ENCODE peak calls at places on chromosomes 13 and 19, in five cellular contexts. Y is HCT116, M is prostate gland, K is Peyer's patch, J is psoas muscle. V is an unnamed sample.

GRCh38 chr19:44723299-44723951 is 24.5 kb downstream of the CEACAM16 start:
- DNase-seq in Y (no peak), M (no peak), K (no peak), J (no peak), V (no peak)

GRCh38 chr13:110471833-110472162 is 89.7 kb downstream of the RAB20 start:
- DNase-seq in Y (no peak), M (no peak), K (no peak), J (peak; percentile 37), V (no peak)

GRCh38 chr13:106507560-106508274 is 27.7 kb downstream of the EFNB2 start:
- DNase-seq in Y (no peak), M (no peak), K (no peak), J (no peak), V (no peak)

GRCh38 chr19:42271861-42272534 is 2.9 kb downstream of the CIC start:
- DNase-seq in Y (no peak), M (no peak), K (no peak), J (peak; percentile 13), V (peak; percentile 20)

GRCh38 chr13:45162194-45162593 is 38.7 kb downstream of the KCTD4 start:
- DNase-seq in Y (no peak), M (no peak), K (no peak), J (no peak), V (no peak)

GRCh38 chr13:28470286-28470685 is 24.6 kb downstream of the FLT1 start:
- DNase-seq in Y (no peak), M (no peak), K (no peak), J (no peak), V (no peak)

GRCh38 chr19:56170261-56170660 is 5.5 kb upstream of the GALP start:
- DNase-seq in Y (no peak), M (no peak), K (peak; percentile 63), J (peak; percentile 32), V (no peak)

GRCh38 chr19:16037424-16038195 is 38.7 kb upstream of the TPM4 start:
- DNase-seq in Y (no peak), M (no peak), K (no peak), J (no peak), V (no peak)

GRCh38 chr19:28990522-28990921 is 222.4 kb downstream of the UQCRFS1 start:
- DNase-seq in Y (no peak), M (no peak), K (no peak), J (no peak), V (no peak)

GRCh38 chr13:41408061-41408460 is 49.3 kb upstream of the RGCC start:
- DNase-seq in Y (no peak), M (no peak), K (no peak), J (no peak), V (no peak)

GRCh38 chr13:32409561-32410440 is 18.1 kb downstream of the N4BP2L1 start:
- DNase-seq in Y (no peak), M (no peak), K (no peak), J (peak; percentile 61), V (no peak)

GRCh38 chr13:51912091-51912490 is 50.3 kb downstream of the CCDC70 start:
- DNase-seq in Y (no peak), M (peak; percentile 54), K (no peak), J (no peak), V (no peak)

GRCh38 chr19:16888629-16889371 is at the start of gene F2RL3:
- DNase-seq in Y (no peak), M (no peak), K (peak; percentile 65), J (peak; percentile 55), V (no peak)

GRCh38 chr13:108000998-108001397 is 214.3 kb downstream of the LIG4 start:
- DNase-seq in Y (no peak), M (no peak), K (no peak), J (no peak), V (no peak)

GRCh38 chr19:56566904-56567273 is 379 bp upstream of the ZNF470 start:
- DNase-seq in Y (no peak), M (peak; percentile 22), K (no peak), J (peak; percentile 56), V (no peak)

GRCh38 chr19:52961981-52962380 is 700 bp downstream of the ZNF816 start:
- DNase-seq in Y (no peak), M (no peak), K (no peak), J (no peak), V (no peak)

GRCh38 chr13:26541678-26542553 is 15.6 kb upstream of the WASF3 start:
- DNase-seq in Y (no peak), M (no peak), K (no peak), J (no peak), V (no peak)

GRCh38 chr13:107296804-107297203 is 728.9 kb upstream of the ARGLU1 start:
- DNase-seq in Y (no peak), M (no peak), K (no peak), J (no peak), V (no peak)

GRCh38 chr13:31038834-31039552 is 106.5 kb downstream of the TEX26 start:
- DNase-seq in Y (no peak), M (no peak), K (no peak), J (no peak), V (no peak)

GRCh38 chr13:79432086-79432485 is 26.0 kb upstream of the RBM26 start:
- DNase-seq in Y (no peak), M (no peak), K (no peak), J (no peak), V (no peak)
- TF ChIP-seq CTCF in Y (no peak), M (no peak), K (no peak), J (no peak), V (no peak)

GRCh38 chr19:38441660-38442348 is 8.3 kb downstream of the RYR1 start:
- DNase-seq in Y (no peak), M (no peak), K (no peak), J (no peak), V (no peak)
- TF ChIP-seq CTCF in Y (no peak), M (no peak), K (no peak), J (no peak), V (no peak)

DNA sequence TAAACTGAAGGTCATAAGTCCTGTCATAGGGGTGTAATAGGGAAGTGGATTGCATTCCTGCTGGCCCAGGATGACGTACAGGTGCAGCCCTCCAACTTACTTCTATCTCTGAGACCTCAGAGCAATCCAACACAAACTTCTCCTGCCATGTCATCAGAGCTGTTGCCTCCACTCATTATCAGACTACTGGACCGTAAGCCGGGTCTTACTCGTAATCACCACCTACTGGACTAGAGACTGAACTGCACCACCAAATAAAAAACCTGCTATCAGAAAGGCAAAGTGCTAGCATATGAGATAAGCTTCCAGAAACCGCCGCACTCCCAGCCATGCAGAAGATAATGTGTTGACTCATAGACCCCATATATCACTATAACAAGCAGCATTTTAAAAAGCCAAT is 102.1 kb downstream of the SLITRK1 start:
- DNase-seq in Y (peak; percentile 0), M (no peak), K (no peak), J (no peak), V (no peak)
- TF ChIP-seq CTCF in Y (no peak), M (no peak), K (no peak), J (no peak), V (no peak)

GRCh38 chr13:81872581-81872980 is 1531.7 kb upstream of the SPRY2 start:
- DNase-seq in Y (peak; percentile 12), M (no peak), K (no peak), J (no peak), V (no peak)
- TF ChIP-seq CTCF in Y (peak; percentile 17), M (peak; percentile 26), K (no peak), J (no peak), V (peak; percentile 24)